ENCODE peak calls at places on chromosomes 11 and 22, in five cellular contexts. V is H1, D is IMR-90, F is K562, S is HCT116. P is an unnamed sample.

GRCh38 chr11:69702239-69702668 is 1.6 kb downstream of the FGF19 start:
- DNase-seq in V (no peak), D (no peak), F (no peak), S (no peak), P (no peak)

GRCh38 chr11:119441898-119442243 is 18.9 kb upstream of the THY1 start:
- DNase-seq in V (no peak), D (no peak), F (peak), S (no peak), P (no peak)

GRCh38 chr11:124717786-124718634 is 21.7 kb upstream of the NRGN start:
- DNase-seq in V (no peak), D (peak), F (no peak), S (no peak), P (no peak)

GRCh38 chr11:42498971-42499370 is 812.8 kb upstream of the API5 start:
- DNase-seq in V (no peak), D (no peak), F (no peak), S (no peak), P (no peak)

GRCh38 chr11:71218789-71219499 is 33.4 kb downstream of the SHANK2 start:
- DNase-seq in V (no peak), D (no peak), F (no peak), S (no peak), P (no peak)

GRCh38 chr11:104165014-104165413 is 1.1 kb upstream of the PDGFD start:
- DNase-seq in V (no peak), D (no peak), F (no peak), S (no peak), P (no peak)

GRCh38 chr11:19395050-19395449 is 154.3 kb upstream of the E2F8 start:
- DNase-seq in V (no peak), D (no peak), F (no peak), S (no peak), P (no peak)

GRCh38 chr11:61472282-61472681 is 36.3 kb upstream of the LRRC10B start:
- DNase-seq in V (no peak), D (peak), F (no peak), S (no peak), P (no peak)

DNA sequence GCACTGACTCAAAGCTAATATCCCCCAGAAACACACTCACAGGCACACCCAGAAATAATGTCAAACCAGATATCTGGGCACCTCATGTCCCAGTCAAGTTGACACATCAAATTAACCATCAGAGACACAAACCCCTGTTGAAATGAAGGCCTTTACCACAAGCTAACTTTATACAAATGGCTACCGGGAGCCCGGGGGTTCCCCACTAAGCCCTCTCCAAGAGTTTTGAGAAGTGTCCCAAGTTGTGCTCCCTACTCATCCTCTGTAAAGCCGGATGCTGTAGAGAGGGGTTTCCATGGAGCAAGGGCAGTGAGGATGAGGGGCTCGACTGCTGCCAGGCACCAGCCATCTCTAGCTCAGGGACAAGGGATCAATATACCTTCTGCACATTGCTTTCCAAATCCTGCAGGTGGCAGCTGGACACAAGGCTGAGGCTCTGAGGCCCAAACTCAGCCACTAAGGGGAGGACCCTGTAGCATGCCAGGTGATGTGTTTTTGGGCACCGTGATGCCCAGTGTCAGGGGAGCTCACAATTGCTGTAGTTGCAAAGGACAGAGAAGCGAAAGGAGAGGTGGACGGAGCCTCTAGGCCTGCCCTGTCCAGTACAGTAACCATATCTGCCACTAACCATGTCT is 145.7 kb downstream of the TTC17 start:
- DNase-seq in V (peak), D (peak), F (no peak), S (peak), P (peak)
- TF ChIP-seq CEBPB in V (no peak), D (no peak), F (no peak), S (no peak), P (no peak)

GRCh38 chr22:19175026-19175601 is 3.4 kb downstream of the SLC25A1 start:
- DNase-seq in V (no peak), D (no peak), F (no peak), S (no peak), P (no peak)

GRCh38 chr22:19173047-19174035 is 5.2 kb downstream of the SLC25A1 start:
- DNase-seq in V (no peak), D (no peak), F (no peak), S (no peak), P (no peak)

GRCh38 chr22:19175602-19176174 is 2.8 kb downstream of the SLC25A1 start:
- DNase-seq in V (no peak), D (no peak), F (no peak), S (no peak), P (no peak)

GRCh38 chr22:19176175-19176630 is 2.3 kb downstream of the SLC25A1 start:
- DNase-seq in V (no peak), D (no peak), F (no peak), S (no peak), P (no peak)

DNA sequence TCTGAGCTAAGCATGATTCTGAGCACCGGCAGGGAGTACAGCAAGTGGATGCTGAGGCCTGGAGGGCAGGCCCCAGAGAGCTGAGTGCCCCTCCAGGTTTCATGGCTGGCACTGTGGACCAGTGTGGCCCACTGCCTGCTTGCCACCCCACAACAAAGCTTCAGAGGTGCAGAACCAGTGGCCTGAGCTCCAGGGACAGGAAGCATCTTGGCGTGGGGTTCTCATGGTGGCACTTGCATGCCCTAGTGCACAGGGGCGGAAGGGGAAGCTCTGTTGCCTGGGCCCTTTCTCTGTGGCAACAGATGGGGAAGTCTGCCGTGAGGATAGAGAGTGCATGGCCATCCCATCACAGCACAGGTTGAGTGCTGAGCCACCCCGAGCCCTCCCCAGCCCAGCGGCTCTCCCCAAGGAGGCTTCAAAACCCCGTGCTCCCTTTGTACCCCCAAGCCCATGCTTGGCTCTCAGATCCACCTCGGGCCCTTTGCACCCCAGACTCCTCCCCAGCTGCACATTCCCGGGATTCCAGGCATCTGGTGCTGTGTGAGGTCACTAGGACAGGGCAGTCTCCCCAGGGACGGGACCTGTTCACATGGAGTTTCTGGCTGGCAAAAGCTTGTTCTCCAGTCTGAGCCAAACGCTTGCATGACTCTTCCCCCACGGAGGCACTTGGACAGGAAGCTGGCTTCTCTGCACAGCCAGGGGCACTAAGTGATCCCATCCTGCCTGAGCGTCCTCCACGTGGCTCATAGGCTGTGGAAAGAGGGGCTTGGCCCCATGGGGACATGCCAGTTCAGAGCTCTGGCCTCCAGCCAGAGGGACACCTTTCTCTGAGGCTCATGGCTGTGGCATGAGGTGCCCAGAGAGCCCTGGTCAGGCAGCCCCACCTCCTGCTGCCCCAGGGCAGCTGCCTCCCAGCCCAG is 4.2 kb downstream of the SLC25A1 start:
- DNase-seq in V (peak), D (peak), F (no peak), S (no peak), P (no peak)
- TF ChIP-seq CEBPB in V (no peak), D (no peak), F (no peak), S (no peak), P (no peak)

GRCh38 chr11:67364783-67365525 is 8.4 kb downstream of the CLCF1 start:
- DNase-seq in V (no peak), D (no peak), F (no peak), S (no peak), P (no peak)

GRCh38 chr11:67367014-67367835 is 6.2 kb downstream of the CLCF1 start:
- DNase-seq in V (no peak), D (no peak), F (peak), S (no peak), P (no peak)

GRCh38 chr11:67365756-67366384 is 7.5 kb downstream of the CLCF1 start:
- DNase-seq in V (no peak), D (no peak), F (no peak), S (no peak), P (no peak)

GRCh38 chr11:67367836-67368227 is 5.6 kb downstream of the CLCF1 start:
- DNase-seq in V (no peak), D (no peak), F (no peak), S (no peak), P (no peak)

GRCh38 chr11:67366546-67366945 is 6.9 kb downstream of the CLCF1 start:
- DNase-seq in V (no peak), D (no peak), F (no peak), S (no peak), P (no peak)
- TF ChIP-seq CEBPB in V (no peak), D (no peak), F (no peak), S (no peak), P (no peak)

GRCh38 chr11:11501546-11502274 is 120.1 kb downstream of the GALNT18 start:
- DNase-seq in V (no peak), D (no peak), F (no peak), S (no peak), P (no peak)

GRCh38 chr11:11502303-11502828 is 119.4 kb downstream of the GALNT18 start:
- DNase-seq in V (no peak), D (no peak), F (no peak), S (no peak), P (no peak)

GRCh38 chr11:11499300-11499699 is 122.5 kb downstream of the GALNT18 start:
- DNase-seq in V (no peak), D (no peak), F (no peak), S (no peak), P (no peak)

GRCh38 chr11:11498195-11498594 is 123.6 kb downstream of the GALNT18 start:
- DNase-seq in V (no peak), D (no peak), F (no peak), S (no peak), P (no peak)

GRCh38 chr11:11500744-11501487 is 120.9 kb downstream of the GALNT18 start:
- DNase-seq in V (peak), D (no peak), F (no peak), S (no peak), P (no peak)
- TF ChIP-seq CEBPB in V (no peak), D (no peak), F (no peak), S (no peak), P (no peak)

GRCh38 chr11:44903035-44903434 is 47.6 kb downstream of the TP53I11 start:
- DNase-seq in V (no peak), D (no peak), F (no peak), S (no peak), P (no peak)

GRCh38 chr11:44901782-44902181 is 48.9 kb downstream of the TP53I11 start:
- DNase-seq in V (no peak), D (no peak), F (no peak), S (no peak), P (no peak)

GRCh38 chr11:44901120-44901519 is 49.6 kb downstream of the TP53I11 start:
- DNase-seq in V (no peak), D (no peak), F (no peak), S (no peak), P (no peak)

GRCh38 chr11:44903518-44903917 is 47.2 kb downstream of the TP53I11 start:
- DNase-seq in V (no peak), D (no peak), F (no peak), S (no peak), P (no peak)

GRCh38 chr11:44899959-44900358 is 50.7 kb downstream of the TP53I11 start:
- DNase-seq in V (no peak), D (peak), F (peak), S (peak), P (peak)
- TF ChIP-seq CEBPB in V (no peak), D (no peak), F (no peak), S (no peak), P (no peak)